ENCODE peak calls at places on chromosomes 2 and 18, in seven cellular contexts. O is heart right ventricle, R is epithelial cell of esophagus, X is MM.1S, P is astrocyte of the cerebellum, W is upper lobe of right lung, A is cardiac muscle cell. E is an unnamed sample.

GRCh38 chr2:222907790-222908431 is 47.1 kb downstream of the ACSL3 start:
- DNase-seq in X (no peak), A (no peak), O (no peak), P (peak), W (no peak), R (no peak), E (peak)

GRCh38 chr2:121197369-121198091 is 87.5 kb downstream of the TFCP2L1 start:
- DNase-seq in X (no peak), W (peak), O (peak), P (peak), R (peak), A (no peak), E (peak)

GRCh38 chr2:221461911-221462310 is 110.2 kb downstream of the EPHA4 start:
- DNase-seq in A (no peak), X (no peak), P (no peak), O (no peak), R (peak), W (no peak), E (no peak)

GRCh38 chr18:36441872-36442271 is 144.4 kb downstream of the FHOD3 start:
- DNase-seq in R (peak), A (peak), W (no peak), P (peak), X (no peak), O (no peak), E (peak)

GRCh38 chr2:70897203-70897976 is 38.3 kb upstream of the ATP6V1B1 start:
- DNase-seq in W (no peak), A (no peak), O (no peak), P (no peak), X (no peak), R (no peak), E (no peak)

GRCh38 chr18:30855762-30856161 is 186.8 kb downstream of the DSC3 start:
- DNase-seq in P (no peak), R (no peak), X (no peak), W (no peak), O (no peak), A (no peak), E (no peak)

GRCh38 chr2:221485500-221485870 is 86.6 kb downstream of the EPHA4 start:
- DNase-seq in O (no peak), W (no peak), X (no peak), P (peak), R (no peak), A (no peak), E (no peak)

GRCh38 chr2:189515264-189515663 is 65.3 kb downstream of the SLC40A1 start:
- DNase-seq in A (no peak), X (no peak), R (no peak), P (no peak), O (no peak), W (no peak), E (peak)

GRCh38 chr2:60486067-60486466 is 67.4 kb downstream of the BCL11A start:
- DNase-seq in R (no peak), W (no peak), A (no peak), X (no peak), P (no peak), O (no peak), E (no peak)

GRCh38 chr2:143688248-143688647 is 559.0 kb downstream of the ARHGAP15 start:
- DNase-seq in O (no peak), A (no peak), P (no peak), W (no peak), R (no peak), X (no peak), E (no peak)

GRCh38 chr2:1922402-1923025 is 178.2 kb upstream of the PXDN start:
- DNase-seq in O (no peak), X (no peak), A (no peak), P (no peak), W (no peak), R (no peak), E (no peak)

GRCh38 chr2:67463810-67464209 is 66.7 kb downstream of the ETAA1 start:
- DNase-seq in X (peak), W (no peak), A (no peak), O (no peak), R (peak), P (peak), E (no peak)

GRCh38 chr18:26738706-26739105 is 126.8 kb downstream of the AQP4 start:
- DNase-seq in O (no peak), R (no peak), W (no peak), A (no peak), P (no peak), X (no peak), E (no peak)

GRCh38 chr18:31218671-31219383 is 56.2 kb upstream of the DSC1 start:
- DNase-seq in P (no peak), R (no peak), O (no peak), A (no peak), W (no peak), X (no peak), E (no peak)

GRCh38 chr2:19767876-19768275 is 133.9 kb downstream of the TTC32 start:
- DNase-seq in R (no peak), W (no peak), P (no peak), X (no peak), O (no peak), A (no peak), E (no peak)

GRCh38 chr2:197827618-197828017 is 23.2 kb downstream of the PLCL1 start:
- DNase-seq in O (no peak), P (no peak), R (no peak), X (no peak), A (no peak), W (no peak), E (no peak)

GRCh38 chr18:9796933-9797549 is 88.7 kb upstream of the TXNDC2 start:
- DNase-seq in P (no peak), W (no peak), R (no peak), O (no peak), A (no peak), X (no peak), E (no peak)

GRCh38 chr2:235026649-235027557 is 75.1 kb downstream of the SH3BP4 start:
- DNase-seq in R (peak), A (no peak), X (no peak), W (peak), P (no peak), O (peak), E (peak)

GRCh38 chr2:152715854-152716428 is 1.3 kb downstream of the PRPF40A start:
- DNase-seq in W (no peak), O (no peak), P (no peak), A (peak), R (peak), X (peak), E (peak)

GRCh38 chr2:235639387-235639786 is 145.5 kb downstream of the AGAP1 start:
- DNase-seq in W (no peak), A (no peak), R (peak), P (peak), O (peak), X (no peak), E (peak)

GRCh38 chr2:55252830-55253229 is 16.2 kb downstream of the MTIF2 start:
- DNase-seq in W (no peak), O (no peak), R (no peak), X (no peak), A (no peak), P (no peak), E (no peak)

GRCh38 chr2:171655584-171655983 is 31.7 kb upstream of the DYNC1I2 start:
- DNase-seq in P (no peak), X (peak), A (no peak), R (no peak), O (no peak), W (no peak), E (no peak)

GRCh38 chr18:11957636-11958035 is 23.7 kb upstream of the IMPA2 start:
- DNase-seq in W (no peak), A (no peak), P (no peak), O (no peak), R (no peak), X (no peak), E (no peak)

GRCh38 chr2:126886201-126886905 is 12.3 kb upstream of the TEX51 start:
- DNase-seq in O (peak), W (peak), R (peak), A (peak), P (no peak), X (peak), E (peak)
- H3K4me3 ChIP-seq in O (peak), W (peak), R (no peak), A (no peak), P (peak), X (no peak), E (peak)

GRCh38 chr2:217106650-217107014 is 246.8 kb upstream of the TNP1 start:
- DNase-seq in R (peak), W (no peak), X (no peak), P (no peak), A (no peak), O (no peak), E (peak)
- TF ChIP-seq CTCF in R (peak), W (peak), X (peak), P (peak), A (peak), O (peak), E (peak)

GRCh38 chr2:176189666-176190641 is 1.5 kb downstream of the HOXD1 start:
- DNase-seq in R (no peak), W (no peak), X (no peak), O (no peak), A (peak), P (no peak), E (no peak)
- H3K4me3 ChIP-seq in R (no peak), W (peak), X (no peak), O (peak), A (peak), P (no peak), E (no peak)

DNA sequence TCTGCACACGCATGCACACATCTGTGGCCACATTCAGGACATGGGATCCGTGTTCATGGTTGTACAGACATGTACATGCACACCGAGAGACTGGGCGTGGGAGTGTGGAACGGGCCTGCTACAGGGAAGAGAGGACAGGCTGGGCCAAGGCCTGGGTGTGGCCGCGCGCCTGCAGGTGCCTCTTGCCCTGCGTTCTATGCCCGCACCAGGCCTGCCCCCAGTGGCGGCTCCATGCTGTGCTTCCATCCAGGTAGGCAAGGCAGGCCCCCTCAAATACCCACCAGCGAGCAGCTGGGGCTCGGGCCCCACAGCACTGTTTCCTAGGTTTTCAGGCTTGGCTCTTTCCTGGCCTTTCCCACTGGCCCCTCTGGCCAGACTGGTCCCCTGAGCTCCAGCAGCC is 15.5 kb upstream of the PTMA start:
- DNase-seq in P (no peak), A (no peak), W (no peak), O (no peak), X (no peak), R (no peak), E (no peak)
- TF ChIP-seq CTCF in P (no peak), A (no peak), W (no peak), O (no peak), X (no peak), R (no peak), E (no peak)

DNA sequence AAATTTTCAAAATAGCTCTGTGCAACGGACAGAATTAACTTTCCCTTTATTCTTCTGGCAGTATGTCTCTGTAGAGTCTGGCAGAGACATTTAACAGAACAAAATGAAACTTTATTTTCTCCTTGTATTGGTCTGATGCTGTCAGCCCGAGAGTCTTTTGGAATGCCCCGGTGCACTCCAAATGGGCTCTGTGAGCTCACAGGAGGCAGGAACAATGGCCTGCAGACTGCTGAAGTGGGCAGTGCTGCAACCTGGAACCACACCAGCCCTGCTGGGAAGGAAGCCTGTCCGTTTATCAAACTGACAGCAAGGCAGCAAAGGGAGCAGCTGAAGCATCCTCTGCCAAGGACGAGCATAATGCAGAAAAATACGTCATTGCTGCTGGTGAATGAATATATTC is 207.8 kb upstream of the TANK start:
- DNase-seq in W (no peak), O (peak), X (no peak), P (peak), R (no peak), A (no peak), E (no peak)
- H3K4me3 ChIP-seq in W (peak), O (peak), X (no peak), P (no peak), R (no peak), A (no peak), E (no peak)

E was measured in choroid plexus epithelial cell.